ENCODE peak calls at places on chromosome 4, in four cellular contexts. X is Peyer's patch; B is activated CD4-positive, alpha-beta T cell treated with anti-CD3 and anti-CD28 coated beads, Interleukin-2, amount 10 ng/mL, durations not matched to agents 24 days and 14 days; G is spleen. K is an unnamed sample.

GRCh38 chr4:144894525-144894924 is 203.5 kb downstream of the ANAPC10 start:
- DNase-seq in X (no peak), B (no peak), G (no peak), K (peak)

GRCh38 chr4:133151301-133151680 is 2.2 kb downstream of the PCDH10 start:
- DNase-seq in X (no peak), B (peak), G (no peak), K (no peak)

GRCh38 chr4:89898304-89898716 is 3.7 kb downstream of the MMRN1 start:
- DNase-seq in X (peak), B (no peak), G (no peak), K (no peak)

GRCh38 chr4:143692241-143692640 is 8.2 kb downstream of the FREM3 start:
- DNase-seq in X (no peak), B (no peak), G (no peak), K (no peak)

GRCh38 chr4:121951570-121952110 is at the start of gene TRPC3:
- DNase-seq in X (peak), B (peak), G (peak), K (no peak)

GRCh38 chr4:132956951-132957350 is 192.1 kb upstream of the PCDH10 start:
- DNase-seq in X (no peak), B (no peak), G (no peak), K (no peak)

GRCh38 chr4:77734928-77735327 is 84.2 kb downstream of the CNOT6L start:
- DNase-seq in X (no peak), B (peak), G (no peak), K (peak)

GRCh38 chr4:184096561-184097239 is 121.0 kb downstream of the ENPP6 start:
- DNase-seq in X (no peak), B (no peak), G (no peak), K (peak)

GRCh38 chr4:17515724-17516407 is 901 bp downstream of the CLRN2 start:
- DNase-seq in X (no peak), B (no peak), G (no peak), K (no peak)

GRCh38 chr4:161320377-161320776 is 843.4 kb downstream of the FSTL5 start:
- DNase-seq in X (no peak), B (no peak), G (no peak), K (peak)

GRCh38 chr4:1204286-1204827 is 32.0 kb upstream of the SPON2 start:
- DNase-seq in X (peak), B (no peak), G (peak), K (no peak)

GRCh38 chr4:110049951-110050925 is 137.6 kb downstream of the EGF start:
- DNase-seq in X (no peak), B (peak), G (no peak), K (peak)

GRCh38 chr4:37826282-37827029 is at the start of gene PGM2:
- DNase-seq in X (peak), B (peak), G (peak), K (peak)

GRCh38 chr4:110033994-110034393 is 121.3 kb downstream of the EGF start:
- DNase-seq in X (no peak), B (no peak), G (no peak), K (no peak)

GRCh38 chr4:66062044-66062443 is 391.8 kb upstream of the EPHA5 start:
- DNase-seq in X (no peak), B (no peak), G (no peak), K (no peak)

GRCh38 chr4:54781771-54782170 is 124.0 kb downstream of the KIT start:
- DNase-seq in X (no peak), B (no peak), G (no peak), K (peak)

GRCh38 chr4:85909851-85910250 is 434.9 kb downstream of the ARHGAP24 start:
- DNase-seq in X (peak), B (no peak), G (no peak), K (no peak)

GRCh38 chr4:139704915-139705485 is 39.4 kb downstream of the MGST2 start:
- DNase-seq in X (no peak), B (no peak), G (no peak), K (no peak)

GRCh38 chr4:18756661-18757060 is 735.1 kb upstream of the LCORL start:
- DNase-seq in X (no peak), B (no peak), G (no peak), K (no peak)

GRCh38 chr4:153522800-153523089 is 56.6 kb downstream of the TMEM131L start:
- DNase-seq in X (no peak), B (peak), G (no peak), K (no peak)

GRCh38 chr4:103075435-103075893 is 1.1 kb downstream of the SLC9B2 start:
- DNase-seq in X (no peak), B (no peak), G (no peak), K (no peak)

GRCh38 chr4:2545321-2546013 is 9.0 kb downstream of the FAM193A start:
- DNase-seq in X (no peak), B (no peak), G (no peak), K (no peak)

GRCh38 chr4:147056951-147057630 is 111.4 kb upstream of the TTC29 start:
- DNase-seq in X (no peak), B (no peak), G (no peak), K (no peak)

GRCh38 chr4:156971168-156971601 is 414 bp downstream of the PDGFC start:
- DNase-seq in X (peak), B (no peak), G (peak), K (no peak)

GRCh38 chr4:189046642-189047041 is 894.0 kb upstream of the FRG1 start:
- DNase-seq in X (no peak), B (no peak), G (no peak), K (no peak)

GRCh38 chr4:3660086-3660927 is 105.9 kb upstream of the ADRA2C start:
- DNase-seq in X (no peak), B (no peak), G (no peak), K (no peak)

K was measured in GM04504.